ENCODE peak calls at places on chromosomes 6 and 20, in five cellular contexts. T is thoracic aorta, X is MM.1S, R is WTC11, W is upper lobe of right lung. Z is an unnamed sample.
A peak's percentile ranks its signal among the peaks of the same experiment; 100 is the strongest.

GRCh38 chr6:11325431-11325830 is 93.0 kb upstream of the NEDD9 start:
- DNase-seq in T (no peak), X (no peak), R (no peak), W (no peak), Z (no peak)

GRCh38 chr6:66210964-66211363 is 503.9 kb upstream of the EYS start:
- DNase-seq in T (no peak), X (peak; percentile 11), R (no peak), W (no peak), Z (no peak)

GRCh38 chr6:81865712-81866111 is 113.2 kb upstream of the TENT5A start:
- DNase-seq in T (no peak), X (no peak), R (no peak), W (no peak), Z (no peak)

GRCh38 chr20:34516874-34517542 is 786 bp downstream of the DYNLRB1 start:
- DNase-seq in T (no peak), X (peak; percentile 53), R (no peak), W (peak; percentile 66), Z (peak; percentile 21)

GRCh38 chr20:9615766-9616454 is 101.5 kb downstream of the LAMP5 start:
- DNase-seq in T (no peak), X (peak; percentile 92), R (no peak), W (no peak), Z (no peak)

GRCh38 chr20:8399963-8400362 is 267.9 kb downstream of the PLCB1 start:
- DNase-seq in T (no peak), X (peak; percentile 83), R (no peak), W (no peak), Z (no peak)

GRCh38 chr6:56977192-56977591 is 22.3 kb downstream of the BEND6 start:
- DNase-seq in T (no peak), X (no peak), R (no peak), W (no peak), Z (no peak)

GRCh38 chr6:169167581-169168301 is 85.9 kb downstream of the THBS2 start:
- DNase-seq in T (peak; percentile 81), X (no peak), R (no peak), W (peak; percentile 64), Z (no peak)

GRCh38 chr6:126373344-126373743 is 33.4 kb downstream of the CENPW start:
- DNase-seq in T (no peak), X (no peak), R (no peak), W (no peak), Z (no peak)

GRCh38 chr20:51327251-51327841 is 215.2 kb downstream of the NFATC2 start:
- DNase-seq in T (no peak), X (no peak), R (no peak), W (no peak), Z (no peak)

GRCh38 chr20:34983995-34984735 is 28.5 kb downstream of the MYH7B start:
- DNase-seq in T (no peak), X (no peak), R (peak; percentile 44), W (no peak), Z (no peak)

GRCh38 chr6:137256350-137257128 is 37.4 kb upstream of the IFNGR1 start:
- DNase-seq in T (no peak), X (no peak), R (no peak), W (no peak), Z (no peak)

GRCh38 chr20:7694940-7695567 is 245.2 kb downstream of the HAO1 start:
- DNase-seq in T (no peak), X (no peak), R (no peak), W (no peak), Z (no peak)

GRCh38 chr6:3294396-3294795 is 35.6 kb downstream of the PSMG4 start:
- DNase-seq in T (no peak), X (no peak), R (peak; percentile 4), W (peak; percentile 20), Z (no peak)

GRCh38 chr6:90187437-90188049 is 109.1 kb downstream of the BACH2 start:
- DNase-seq in T (no peak), X (no peak), R (no peak), W (no peak), Z (no peak)

GRCh38 chr20:11076434-11076833 is 402.6 kb upstream of the JAG1 start:
- DNase-seq in T (no peak), X (no peak), R (no peak), W (no peak), Z (no peak)

GRCh38 chr6:24396764-24397163 is 6.0 kb upstream of the MRS2 start:
- DNase-seq in T (no peak), X (no peak), R (no peak), W (no peak), Z (no peak)

GRCh38 chr6:157825243-157825904 is 2.3 kb downstream of the SNX9 start:
- DNase-seq in T (no peak), X (no peak), R (no peak), W (no peak), Z (no peak)

GRCh38 chr6:137894779-137895385 is 27.8 kb downstream of the TNFAIP3 start:
- DNase-seq in T (no peak), X (no peak), R (no peak), W (no peak), Z (no peak)

GRCh38 chr20:63552481-63553249 is 1.3 kb upstream of the FNDC11 start:
- DNase-seq in T (no peak), X (no peak), R (no peak), W (no peak), Z (no peak)

GRCh38 chr20:14698125-14698524 is 360.7 kb upstream of the FLRT3 start:
- DNase-seq in T (no peak), X (no peak), R (no peak), W (no peak), Z (no peak)

GRCh38 chr20:9068232-9068781 is 580 bp upstream of the PLCB4 start:
- DNase-seq in T (no peak), X (no peak), R (peak; percentile 70), W (peak; percentile 64), Z (peak; percentile 67)

GRCh38 chr20:17990278-17990972 is 21.6 kb downstream of the MGME1 start:
- DNase-seq in T (no peak), X (no peak), R (no peak), W (no peak), Z (no peak)

GRCh38 chr20:44917399-44917798 is 7.5 kb downstream of the PABPC1L start:
- DNase-seq in T (no peak), X (no peak), R (no peak), W (no peak), Z (no peak)

GRCh38 chr20:20536240-20536933 is 168.5 kb downstream of the INSM1 start:
- DNase-seq in T (no peak), X (no peak), R (no peak), W (no peak), Z (no peak)
- TF ChIP-seq CTCF in T (no peak), X (no peak), R (no peak), W (no peak), Z (no peak)

GRCh38 chr20:41249371-41249770 is 68.2 kb downstream of the ZHX3 start:
- DNase-seq in T (no peak), X (no peak), R (no peak), W (no peak), Z (no peak)

GRCh38 chr20:41248371-41249024 is 69.0 kb downstream of the ZHX3 start:
- DNase-seq in T (no peak), X (no peak), R (no peak), W (no peak), Z (no peak)

GRCh38 chr20:41245086-41245707 is 72.3 kb downstream of the ZHX3 start:
- DNase-seq in T (no peak), X (no peak), R (peak; percentile 24), W (no peak), Z (no peak)

GRCh38 chr20:41249781-41250281 is 67.7 kb downstream of the ZHX3 start:
- DNase-seq in T (no peak), X (no peak), R (peak; percentile 71), W (no peak), Z (peak; percentile 58)

DNA sequence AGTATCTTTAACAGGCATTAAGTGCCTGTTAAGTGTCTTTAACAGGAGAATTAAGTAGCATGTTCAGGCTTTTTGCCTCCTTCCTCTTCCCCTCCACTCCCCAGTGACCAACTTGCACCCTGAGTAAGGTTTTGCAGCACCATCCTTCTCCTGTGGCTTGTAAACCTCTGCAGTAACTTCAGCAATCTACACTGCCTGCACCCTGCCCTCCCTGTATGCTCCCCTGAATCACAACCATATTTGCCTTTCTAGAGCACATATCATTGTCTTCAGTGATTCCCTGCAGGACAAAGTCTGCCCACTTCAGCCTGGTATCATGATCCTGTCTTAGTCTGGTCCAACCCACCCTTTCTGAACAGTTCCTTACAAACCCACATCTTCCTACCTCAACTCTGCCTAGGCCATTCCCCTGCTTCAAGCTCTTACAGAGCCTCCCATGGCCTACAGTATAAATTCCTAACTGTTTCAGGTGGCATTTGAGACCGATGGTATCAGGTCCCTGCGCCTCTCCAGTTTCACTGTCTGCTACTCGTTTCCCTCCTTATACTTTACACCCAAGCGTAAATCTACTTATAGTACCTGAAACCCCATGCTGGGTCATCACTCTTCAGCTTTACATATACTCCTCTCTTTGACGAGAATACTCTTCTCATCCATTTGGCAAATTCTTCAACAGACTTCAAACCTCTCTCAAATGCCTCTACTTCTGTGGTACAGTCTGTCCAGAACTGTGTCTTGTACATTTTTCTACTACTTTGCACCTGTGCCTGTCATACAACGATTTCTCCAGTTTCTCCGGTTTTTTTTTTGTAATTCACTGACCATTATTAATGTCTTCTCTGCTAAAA is 69.8 kb downstream of the ZHX3 start:
- DNase-seq in T (no peak), X (peak; percentile 82), R (no peak), W (no peak), Z (no peak)
- TF ChIP-seq CTCF in T (no peak), X (no peak), R (no peak), W (no peak), Z (no peak)

DNA sequence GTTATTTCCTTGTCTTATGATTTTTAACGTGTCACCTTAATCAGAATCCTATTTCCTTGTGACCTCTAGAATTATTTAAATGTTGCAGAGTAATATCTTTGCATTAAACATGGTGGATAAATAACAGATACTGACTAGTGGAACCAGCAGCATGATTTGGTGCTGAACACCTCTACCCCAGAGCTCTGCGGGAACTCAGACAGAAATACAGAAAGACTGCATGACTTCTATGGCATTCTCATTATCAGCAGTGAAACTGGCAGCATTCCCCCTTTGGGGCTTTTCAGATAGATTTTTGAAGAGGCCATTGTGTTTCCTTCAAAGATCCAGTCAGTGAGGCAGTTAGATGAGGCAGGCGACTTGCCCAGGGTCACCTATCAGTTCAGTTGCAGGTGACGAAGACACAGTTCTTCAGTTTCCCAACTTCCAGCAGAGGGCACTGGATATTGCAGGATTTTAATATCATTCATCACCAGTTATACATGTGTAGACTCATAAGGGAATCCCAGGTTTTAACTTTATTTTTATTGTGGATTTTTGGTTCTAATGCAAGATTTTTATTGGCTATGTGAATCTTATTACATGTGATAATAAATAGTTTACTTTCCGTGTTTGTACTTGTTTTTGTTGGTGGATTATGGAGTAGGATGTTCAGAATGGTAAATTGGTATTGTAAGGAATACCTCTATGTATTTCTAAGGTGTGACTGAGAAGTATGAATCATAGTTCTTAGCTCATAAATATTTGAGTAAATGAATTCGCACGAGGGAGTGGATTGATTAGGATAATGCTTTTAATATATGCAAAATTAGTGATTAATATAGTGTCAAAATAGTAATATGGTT is 81.3 kb downstream of the AFDN start:
- DNase-seq in T (no peak), X (no peak), R (no peak), W (no peak), Z (no peak)
- TF ChIP-seq CTCF in T (no peak), X (no peak), R (no peak), W (peak; percentile 55), Z (no peak)

DNA sequence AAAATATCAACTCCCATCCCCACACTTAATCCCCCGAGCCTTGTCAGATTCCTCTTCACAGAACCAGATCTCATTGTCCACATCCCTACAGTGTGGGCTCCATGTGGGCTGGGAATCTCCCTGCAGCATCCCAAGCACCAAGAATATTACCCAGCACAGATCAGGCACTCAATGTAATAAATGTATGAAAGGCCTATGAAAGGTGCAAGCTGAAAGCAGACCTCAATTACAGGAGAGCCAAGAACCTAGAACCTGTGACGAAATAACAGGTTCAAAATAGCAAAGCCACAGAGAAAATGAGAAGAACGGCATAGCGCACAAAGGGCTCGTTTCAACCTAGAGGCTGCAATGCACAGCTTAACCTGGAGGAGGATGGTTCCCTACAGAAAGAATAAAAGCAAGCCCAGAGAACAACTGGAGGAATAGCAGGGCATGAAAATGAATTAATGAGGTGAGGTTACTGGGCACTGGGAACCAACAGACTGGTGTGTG is 3.1 kb downstream of the SLC23A2 start:
- DNase-seq in T (no peak), X (no peak), R (no peak), W (no peak), Z (no peak)
- TF ChIP-seq CTCF in T (no peak), X (no peak), R (no peak), W (no peak), Z (peak; percentile 34)

Z was measured in endothelial cell.